ENCODE peak calls at places on chromosomes 13 and 19, in four cellular contexts. T is pancreas, C is SJCRH30, G is breast epithelium. U is an unnamed sample. For H3K9me3 and H3K27me3, the result is how much of the 10 kb centered on the place peaks cover.

GRCh38 chr19:28234637-28235036 is 978.3 kb downstream of the UQCRFS1 start:
- DNase-seq in T (no peak), C (no peak), G (no peak), U (no peak)

GRCh38 chr19:4861147-4861546 is 6.3 kb downstream of the PLIN3 start:
- DNase-seq in C (no peak), G (peak), T (peak), U (peak)

GRCh38 chr13:113907637-113908617 is 44.1 kb upstream of the GAS6 start:
- DNase-seq in T (no peak), C (no peak), G (peak), U (peak)

GRCh38 chr19:1864480-1865171 is 1.2 kb upstream of the KLF16 start:
- DNase-seq in C (peak), T (peak), G (peak), U (peak)

GRCh38 chr19:45920458-45920857 is 5.9 kb upstream of the NANOS2 start:
- DNase-seq in T (no peak), C (no peak), G (no peak), U (no peak)

GRCh38 chr13:75771818-75772217 is 135.7 kb downstream of the LMO7 start:
- DNase-seq in T (no peak), G (no peak), C (no peak), U (no peak)

GRCh38 chr19:40193587-40193849 is 2.3 kb downstream of the MAP3K10 start:
- DNase-seq in T (no peak), G (no peak), C (no peak), U (no peak)

GRCh38 chr13:64052526-64052925 is 2636.9 kb upstream of the PCDH20 start:
- DNase-seq in T (no peak), C (no peak), G (no peak), U (peak)

GRCh38 chr19:6772028-6772865 is at the start of gene VAV1:
- DNase-seq in T (no peak), G (no peak), C (no peak), U (peak)

GRCh38 chr19:3766520-3766919 is 4.0 kb downstream of the MRPL54 start:
- DNase-seq in G (no peak), C (no peak), T (no peak), U (no peak)

GRCh38 chr19:39199025-39199424 is 2.3 kb downstream of the NCCRP1 start:
- DNase-seq in C (no peak), G (no peak), T (peak), U (no peak)

GRCh38 chr13:87536499-87536898 is 134.7 kb upstream of the SLITRK5 start:
- DNase-seq in T (no peak), C (no peak), G (no peak), U (no peak)

GRCh38 chr19:15850385-15850784 is 34.9 kb upstream of the OR10H1 start:
- DNase-seq in C (no peak), G (no peak), T (no peak), U (no peak)
- H3K9me3 ChIP-seq in C (under half), G (under half), T (under half), U (under half)

DNA sequence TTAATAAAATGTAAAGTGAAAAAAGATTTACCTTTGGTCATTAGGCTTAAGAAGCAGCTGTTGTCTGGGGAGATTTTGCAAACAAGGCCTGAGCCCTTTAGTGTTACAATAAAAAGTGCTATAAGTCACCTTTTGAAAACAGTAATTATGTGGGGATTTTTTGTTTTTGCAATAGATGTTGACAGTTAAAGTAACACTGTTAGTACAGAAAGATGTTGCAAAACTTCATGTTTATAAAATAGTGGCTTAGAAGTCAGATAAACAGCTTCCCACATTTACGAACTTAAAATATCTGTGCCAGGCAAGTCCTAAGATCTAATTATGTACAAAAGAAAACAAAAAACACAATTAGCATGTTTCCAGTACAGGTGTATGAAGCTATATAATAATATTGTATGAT is 138.0 kb upstream of the IRS2 start:
- DNase-seq in G (no peak), T (no peak), C (no peak), U (no peak)
- H3K27me3 ChIP-seq in G (under half), T (under half), C (under half), U (under half)

GRCh38 chr19:11832253-11832912 is 16.1 kb upstream of the ZNF439 start:
- DNase-seq in T (no peak), G (no peak), C (no peak), U (no peak)

GRCh38 chr19:11833541-11833940 is 15.0 kb upstream of the ZNF439 start:
- DNase-seq in C (no peak), G (no peak), T (no peak), U (no peak)
- H3K9me3 ChIP-seq in C (under half), G (under half), T (under half), U (under half)

DNA sequence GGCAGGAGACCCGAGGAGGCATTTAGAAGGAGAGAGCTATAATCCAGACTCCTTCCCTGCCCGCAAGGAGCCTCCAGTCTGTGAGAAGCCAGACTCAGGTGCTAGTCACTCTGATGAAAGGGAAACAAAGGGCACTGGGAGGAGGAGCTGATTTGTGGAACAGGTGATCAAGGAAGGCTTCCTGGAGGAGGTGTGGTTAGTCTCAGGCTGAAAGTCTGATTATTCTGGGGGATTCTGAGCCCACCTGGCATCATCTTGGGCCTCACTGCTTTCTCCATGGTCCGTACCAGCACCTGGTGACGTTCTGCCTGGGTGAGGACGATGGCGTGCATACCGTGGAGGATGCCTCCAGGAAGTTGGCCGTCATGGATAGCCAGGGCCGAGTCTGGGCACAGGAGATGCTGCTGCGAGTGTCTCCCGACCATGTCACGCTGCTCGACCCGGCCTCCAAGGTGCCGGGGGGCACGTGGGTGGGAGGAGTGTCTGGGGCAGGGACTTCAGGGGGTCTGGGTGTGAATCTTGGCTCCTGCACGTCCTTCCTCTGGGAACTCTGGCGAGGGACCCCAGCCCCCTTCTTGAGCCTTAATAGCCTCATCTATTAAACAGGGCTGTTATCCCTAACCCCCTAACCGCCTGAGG is 3.9 kb downstream of the EPS8L1 start:
- DNase-seq in G (no peak), C (no peak), T (peak), U (no peak)
- H3K27me3 ChIP-seq in G (under half), C (under half), T (under half), U (under half)

DNA sequence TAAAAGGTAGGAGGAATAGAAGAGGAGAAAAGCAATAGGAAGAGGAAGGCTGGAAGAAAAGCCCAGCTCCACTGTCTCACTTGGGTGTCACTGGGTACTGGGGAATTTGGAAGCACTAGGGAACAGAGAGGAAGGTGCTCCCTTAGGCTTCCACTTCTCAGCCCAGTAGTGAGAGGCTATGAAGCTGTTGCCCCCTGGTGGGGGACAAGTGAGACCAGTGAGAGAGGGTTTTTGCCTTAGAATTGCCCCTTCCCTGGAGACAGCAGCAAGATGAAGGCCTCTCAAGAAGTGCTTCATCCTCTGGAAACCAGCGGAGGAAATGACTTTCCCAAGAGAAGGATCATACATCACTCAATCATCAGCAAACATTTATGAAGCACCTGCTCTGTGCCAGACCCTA is 4.7 kb upstream of the ZNF606 start:
- DNase-seq in C (no peak), T (no peak), G (no peak), U (peak)
- H3K9me3 ChIP-seq in C (under half), T (under half), G (half or more), U (under half)

GRCh38 chr13:110303644-110304043 is 3.3 kb downstream of the COL4A1 start:
- DNase-seq in C (no peak), T (no peak), G (no peak), U (no peak)

GRCh38 chr13:110301606-110302131 is 5.3 kb downstream of the COL4A1 start:
- DNase-seq in G (no peak), T (no peak), C (no peak), U (no peak)

GRCh38 chr13:110302986-110303385 is 4.0 kb downstream of the COL4A1 start:
- DNase-seq in T (no peak), G (no peak), C (no peak), U (no peak)

GRCh38 chr13:110301083-110301482 is 5.9 kb downstream of the COL4A1 start:
- DNase-seq in G (no peak), C (no peak), T (no peak), U (no peak)

DNA sequence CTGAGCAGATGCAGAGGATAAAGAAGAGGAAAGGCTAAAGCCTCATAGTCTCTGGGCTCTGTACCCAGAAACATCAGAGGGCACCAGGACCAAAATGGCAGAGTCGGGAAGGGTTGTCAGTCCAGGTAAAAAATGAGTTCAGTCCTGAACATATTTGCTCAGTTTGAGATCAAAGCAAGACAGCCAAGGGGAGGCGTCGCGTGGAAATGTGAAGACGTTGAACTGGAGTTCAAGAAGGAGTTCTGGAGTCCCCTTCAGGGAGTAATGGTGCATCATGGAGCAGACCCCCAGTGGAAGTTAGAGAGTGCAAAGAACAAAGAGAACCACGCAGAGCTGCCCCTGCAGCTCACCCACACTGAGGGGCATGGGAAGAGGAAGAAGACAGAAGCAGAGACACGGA is 4.8 kb downstream of the COL4A1 start:
- DNase-seq in T (no peak), C (no peak), G (no peak), U (no peak)
- H3K27me3 ChIP-seq in T (under half), C (under half), G (under half), U (under half)

U was measured in A673.